ENCODE peak calls at places on chromosomes 7 and 10, in ten cellular contexts. One of them, this sample, is unnamed.

GRCh38 chr10:83603708-83604107 is 535.6 kb upstream of the GHITM start:
- DNase-seq in CD8-positive, alpha-beta T cell: no peak
- DNase-seq in AG08396: no peak
- DNase-seq in GM13977: peak; percentile 22
- DNase-seq in GF-D8: no peak
- DNase-seq in AG08395: no peak
- DNase-seq in M059J: peak; percentile 32
- DNase-seq in stimulated activated naive CD4-positive, alpha-beta T cell treated with Interleukin-2 at 50 U/mL for 16 hours: no peak
- DNase-seq in psoas muscle: no peak
- DNase-seq in HAP-1: no peak
- DNase-seq in this sample: no peak

GRCh38 chr10:94850766-94851165 is 87.7 kb upstream of the CYP2C9 start:
- DNase-seq in psoas muscle: no peak
- DNase-seq in stimulated activated naive CD4-positive, alpha-beta T cell treated with Interleukin-2 at 50 U/mL for 16 hours: no peak
- DNase-seq in AG08395: no peak
- DNase-seq in GM13977: no peak
- DNase-seq in HAP-1: no peak
- DNase-seq in M059J: no peak
- DNase-seq in GF-D8: no peak
- DNase-seq in AG08396: no peak
- DNase-seq in CD8-positive, alpha-beta T cell: no peak
- DNase-seq in this sample: no peak

GRCh38 chr10:128087884-128088695 is 38.1 kb downstream of the MKI67 start:
- DNase-seq in CD8-positive, alpha-beta T cell: no peak
- DNase-seq in AG08395: no peak
- DNase-seq in psoas muscle: no peak
- DNase-seq in M059J: peak; percentile 19
- DNase-seq in GF-D8: no peak
- DNase-seq in HAP-1: no peak
- DNase-seq in AG08396: no peak
- DNase-seq in GM13977: no peak
- DNase-seq in stimulated activated naive CD4-positive, alpha-beta T cell treated with Interleukin-2 at 50 U/mL for 16 hours: no peak
- DNase-seq in this sample: no peak

GRCh38 chr7:3589756-3590155 is 288.7 kb downstream of the SDK1 start:
- DNase-seq in AG08396: no peak
- DNase-seq in M059J: no peak
- DNase-seq in GF-D8: no peak
- DNase-seq in stimulated activated naive CD4-positive, alpha-beta T cell treated with Interleukin-2 at 50 U/mL for 16 hours: no peak
- DNase-seq in AG08395: no peak
- DNase-seq in HAP-1: no peak
- DNase-seq in psoas muscle: no peak
- DNase-seq in GM13977: no peak
- DNase-seq in CD8-positive, alpha-beta T cell: no peak
- DNase-seq in this sample: no peak

GRCh38 chr10:119439922-119440321 is 102.6 kb downstream of the RGS10 start:
- DNase-seq in CD8-positive, alpha-beta T cell: no peak
- DNase-seq in psoas muscle: no peak
- DNase-seq in HAP-1: no peak
- DNase-seq in GM13977: no peak
- DNase-seq in stimulated activated naive CD4-positive, alpha-beta T cell treated with Interleukin-2 at 50 U/mL for 16 hours: no peak
- DNase-seq in M059J: no peak
- DNase-seq in AG08395: no peak
- DNase-seq in AG08396: no peak
- DNase-seq in GF-D8: no peak
- DNase-seq in this sample: no peak

GRCh38 chr7:155886391-155887173 is 74.3 kb upstream of the SHH start:
- DNase-seq in CD8-positive, alpha-beta T cell: no peak
- DNase-seq in GM13977: no peak
- DNase-seq in M059J: no peak
- DNase-seq in AG08395: no peak
- DNase-seq in AG08396: no peak
- DNase-seq in HAP-1: no peak
- DNase-seq in stimulated activated naive CD4-positive, alpha-beta T cell treated with Interleukin-2 at 50 U/mL for 16 hours: no peak
- DNase-seq in GF-D8: no peak
- DNase-seq in psoas muscle: no peak
- DNase-seq in this sample: no peak

GRCh38 chr7:18803880-18804279 is 308.3 kb downstream of the HDAC9 start:
- DNase-seq in CD8-positive, alpha-beta T cell: no peak
- DNase-seq in M059J: no peak
- DNase-seq in GM13977: no peak
- DNase-seq in psoas muscle: no peak
- DNase-seq in HAP-1: no peak
- DNase-seq in AG08396: no peak
- DNase-seq in GF-D8: no peak
- DNase-seq in AG08395: no peak
- DNase-seq in stimulated activated naive CD4-positive, alpha-beta T cell treated with Interleukin-2 at 50 U/mL for 16 hours: no peak
- DNase-seq in this sample: no peak

GRCh38 chr10:22716943-22717342 is 2.6 kb upstream of the PIP4K2A start:
- DNase-seq in stimulated activated naive CD4-positive, alpha-beta T cell treated with Interleukin-2 at 50 U/mL for 16 hours: no peak
- DNase-seq in HAP-1: no peak
- DNase-seq in AG08395: no peak
- DNase-seq in CD8-positive, alpha-beta T cell: no peak
- DNase-seq in psoas muscle: no peak
- DNase-seq in M059J: no peak
- DNase-seq in GF-D8: no peak
- DNase-seq in GM13977: no peak
- DNase-seq in AG08396: no peak
- DNase-seq in this sample: no peak

GRCh38 chr10:50625663-50626062 is 1.9 kb upstream of the SGMS1 start:
- DNase-seq in AG08395: peak; percentile 13
- DNase-seq in GM13977: peak; percentile 21
- DNase-seq in stimulated activated naive CD4-positive, alpha-beta T cell treated with Interleukin-2 at 50 U/mL for 16 hours: no peak
- DNase-seq in HAP-1: peak; percentile 57
- DNase-seq in GF-D8: no peak
- DNase-seq in CD8-positive, alpha-beta T cell: no peak
- DNase-seq in AG08396: peak; percentile 24
- DNase-seq in psoas muscle: no peak
- DNase-seq in M059J: peak; percentile 7
- DNase-seq in this sample: no peak

GRCh38 chr7:107799645-107800264 is 3.3 kb downstream of the SLC26A3 start:
- DNase-seq in psoas muscle: no peak
- DNase-seq in GM13977: no peak
- DNase-seq in AG08395: no peak
- DNase-seq in stimulated activated naive CD4-positive, alpha-beta T cell treated with Interleukin-2 at 50 U/mL for 16 hours: no peak
- DNase-seq in M059J: no peak
- DNase-seq in CD8-positive, alpha-beta T cell: no peak
- DNase-seq in HAP-1: no peak
- DNase-seq in AG08396: no peak
- DNase-seq in GF-D8: no peak
- DNase-seq in this sample: no peak

GRCh38 chr10:53358536-53358935 is 586.0 kb upstream of the MBL2 start:
- DNase-seq in CD8-positive, alpha-beta T cell: no peak
- DNase-seq in GF-D8: no peak
- DNase-seq in HAP-1: no peak
- DNase-seq in M059J: no peak
- DNase-seq in stimulated activated naive CD4-positive, alpha-beta T cell treated with Interleukin-2 at 50 U/mL for 16 hours: no peak
- DNase-seq in AG08396: no peak
- DNase-seq in GM13977: no peak
- DNase-seq in psoas muscle: no peak
- DNase-seq in AG08395: no peak
- DNase-seq in this sample: no peak

GRCh38 chr7:119256001-119256400 is 1017.0 kb upstream of the KCND2 start:
- DNase-seq in stimulated activated naive CD4-positive, alpha-beta T cell treated with Interleukin-2 at 50 U/mL for 16 hours: no peak
- DNase-seq in M059J: no peak
- DNase-seq in CD8-positive, alpha-beta T cell: no peak
- DNase-seq in AG08396: no peak
- DNase-seq in GM13977: no peak
- DNase-seq in AG08395: no peak
- DNase-seq in GF-D8: no peak
- DNase-seq in psoas muscle: no peak
- DNase-seq in HAP-1: no peak
- DNase-seq in this sample: no peak

GRCh38 chr7:52749880-52750279 is 285.6 kb upstream of the POM121L12 start:
- DNase-seq in stimulated activated naive CD4-positive, alpha-beta T cell treated with Interleukin-2 at 50 U/mL for 16 hours: no peak
- DNase-seq in GM13977: no peak
- DNase-seq in GF-D8: no peak
- DNase-seq in AG08396: no peak
- DNase-seq in CD8-positive, alpha-beta T cell: no peak
- DNase-seq in HAP-1: no peak
- DNase-seq in M059J: no peak
- DNase-seq in AG08395: no peak
- DNase-seq in psoas muscle: no peak
- DNase-seq in this sample: no peak

GRCh38 chr10:93573051-93573909 is 6.8 kb downstream of the FFAR4 start:
- DNase-seq in AG08396: no peak
- DNase-seq in CD8-positive, alpha-beta T cell: no peak
- DNase-seq in stimulated activated naive CD4-positive, alpha-beta T cell treated with Interleukin-2 at 50 U/mL for 16 hours: no peak
- DNase-seq in GF-D8: peak; percentile 63
- DNase-seq in GM13977: no peak
- DNase-seq in psoas muscle: no peak
- DNase-seq in HAP-1: no peak
- DNase-seq in AG08395: no peak
- DNase-seq in M059J: peak; percentile 29
- DNase-seq in this sample: no peak